ENCODE peak calls at places on chromosomes 13 and 19, in six cellular contexts. One of them, this sample, is unnamed. For H3K4me1, the result is how much of the 10 kb centered on the place peaks cover.

GRCh38 chr19:49387936-49388372 is at the start of gene KASH5:
- DNase-seq in lower lobe of right lung: peak
- DNase-seq in effector memory CD4-positive, alpha-beta T cell: peak
- DNase-seq in adrenal gland: peak
- DNase-seq in uterus: peak
- DNase-seq in upper lobe of left lung: peak
- DNase-seq in this sample: peak

GRCh38 chr13:20475927-20476691 is 49.5 kb downstream of the CRYL1 start:
- DNase-seq in lower lobe of right lung: no peak
- DNase-seq in effector memory CD4-positive, alpha-beta T cell: peak
- DNase-seq in adrenal gland: no peak
- DNase-seq in uterus: no peak
- DNase-seq in upper lobe of left lung: peak
- DNase-seq in this sample: no peak

GRCh38 chr13:98269386-98269785 is 92.3 kb upstream of the RNF113B start:
- DNase-seq in lower lobe of right lung: no peak
- DNase-seq in effector memory CD4-positive, alpha-beta T cell: no peak
- DNase-seq in adrenal gland: no peak
- DNase-seq in uterus: no peak
- DNase-seq in upper lobe of left lung: no peak
- DNase-seq in this sample: no peak

GRCh38 chr13:60111726-60112125 is 52.0 kb downstream of the DIAPH3 start:
- DNase-seq in lower lobe of right lung: no peak
- DNase-seq in effector memory CD4-positive, alpha-beta T cell: no peak
- DNase-seq in adrenal gland: no peak
- DNase-seq in uterus: no peak
- DNase-seq in upper lobe of left lung: no peak
- DNase-seq in this sample: no peak

GRCh38 chr19:1069009-1069779 is 2.2 kb downstream of the ARHGAP45 start:
- DNase-seq in lower lobe of right lung: peak
- DNase-seq in effector memory CD4-positive, alpha-beta T cell: peak
- DNase-seq in adrenal gland: peak
- DNase-seq in uterus: no peak
- DNase-seq in upper lobe of left lung: peak
- DNase-seq in this sample: peak

GRCh38 chr19:42275103-42275502 is 6.1 kb downstream of the CIC start:
- DNase-seq in lower lobe of right lung: no peak
- DNase-seq in effector memory CD4-positive, alpha-beta T cell: no peak
- DNase-seq in adrenal gland: no peak
- DNase-seq in uterus: no peak
- DNase-seq in upper lobe of left lung: no peak
- DNase-seq in this sample: no peak

GRCh38 chr13:59584902-59585670 is 578.6 kb downstream of the DIAPH3 start:
- DNase-seq in lower lobe of right lung: no peak
- DNase-seq in effector memory CD4-positive, alpha-beta T cell: no peak
- DNase-seq in adrenal gland: no peak
- DNase-seq in uterus: no peak
- DNase-seq in upper lobe of left lung: no peak
- DNase-seq in this sample: no peak

GRCh38 chr13:19058566-19058965 is 123.1 kb downstream of the TUBA3C start:
- DNase-seq in lower lobe of right lung: no peak
- DNase-seq in effector memory CD4-positive, alpha-beta T cell: no peak
- DNase-seq in adrenal gland: no peak
- DNase-seq in uterus: no peak
- DNase-seq in upper lobe of left lung: no peak
- DNase-seq in this sample: no peak

GRCh38 chr13:45441633-45442032 is 23.1 kb upstream of the COG3 start:
- DNase-seq in lower lobe of right lung: no peak
- DNase-seq in effector memory CD4-positive, alpha-beta T cell: no peak
- DNase-seq in adrenal gland: no peak
- DNase-seq in uterus: no peak
- DNase-seq in upper lobe of left lung: no peak
- DNase-seq in this sample: no peak

GRCh38 chr19:19826875-19827274 is 5.3 kb upstream of the ZNF506 start:
- DNase-seq in lower lobe of right lung: no peak
- DNase-seq in effector memory CD4-positive, alpha-beta T cell: no peak
- DNase-seq in adrenal gland: no peak
- DNase-seq in uterus: no peak
- DNase-seq in upper lobe of left lung: no peak
- DNase-seq in this sample: no peak

GRCh38 chr19:6417713-6418561 is 6.7 kb downstream of the KHSRP start:
- DNase-seq in lower lobe of right lung: no peak
- DNase-seq in effector memory CD4-positive, alpha-beta T cell: no peak
- DNase-seq in adrenal gland: peak
- DNase-seq in uterus: peak
- DNase-seq in upper lobe of left lung: no peak
- DNase-seq in this sample: no peak

GRCh38 chr19:46340051-46340659 is 6.7 kb upstream of the PPP5C start:
- DNase-seq in lower lobe of right lung: no peak
- DNase-seq in effector memory CD4-positive, alpha-beta T cell: no peak
- DNase-seq in adrenal gland: no peak
- DNase-seq in uterus: no peak
- DNase-seq in upper lobe of left lung: no peak
- DNase-seq in this sample: no peak

GRCh38 chr19:1087813-1088418 is 7.3 kb downstream of the POLR2E start:
- DNase-seq in lower lobe of right lung: peak
- DNase-seq in effector memory CD4-positive, alpha-beta T cell: peak
- DNase-seq in adrenal gland: no peak
- DNase-seq in uterus: no peak
- DNase-seq in upper lobe of left lung: peak
- DNase-seq in this sample: no peak

GRCh38 chr13:104847863-104848262 is 1687.6 kb downstream of the EFNB2 start:
- DNase-seq in lower lobe of right lung: no peak
- DNase-seq in effector memory CD4-positive, alpha-beta T cell: no peak
- DNase-seq in adrenal gland: no peak
- DNase-seq in uterus: no peak
- DNase-seq in upper lobe of left lung: no peak
- DNase-seq in this sample: no peak

GRCh38 chr13:103283451-103283820 is 217.2 kb upstream of the SLC10A2 start:
- DNase-seq in lower lobe of right lung: no peak
- DNase-seq in effector memory CD4-positive, alpha-beta T cell: no peak
- DNase-seq in adrenal gland: no peak
- DNase-seq in uterus: no peak
- DNase-seq in upper lobe of left lung: no peak
- DNase-seq in this sample: no peak

GRCh38 chr13:67001363-67001762 is 228.8 kb downstream of the PCDH9 start:
- DNase-seq in lower lobe of right lung: no peak
- DNase-seq in effector memory CD4-positive, alpha-beta T cell: no peak
- DNase-seq in adrenal gland: no peak
- DNase-seq in uterus: no peak
- DNase-seq in upper lobe of left lung: no peak
- DNase-seq in this sample: no peak

GRCh38 chr19:7529610-7530490 is 5.7 kb upstream of the PNPLA6 start:
- DNase-seq in lower lobe of right lung: no peak
- DNase-seq in effector memory CD4-positive, alpha-beta T cell: no peak
- DNase-seq in adrenal gland: no peak
- DNase-seq in uterus: no peak
- DNase-seq in upper lobe of left lung: no peak
- DNase-seq in this sample: no peak

GRCh38 chr19:49425922-49426592 is 869 bp downstream of the GFY start:
- DNase-seq in lower lobe of right lung: no peak
- DNase-seq in effector memory CD4-positive, alpha-beta T cell: no peak
- DNase-seq in adrenal gland: no peak
- DNase-seq in uterus: no peak
- DNase-seq in upper lobe of left lung: no peak
- DNase-seq in this sample: no peak

GRCh38 chr19:5342573-5343201 is 2.1 kb upstream of the PTPRS start:
- DNase-seq in lower lobe of right lung: no peak
- DNase-seq in effector memory CD4-positive, alpha-beta T cell: no peak
- DNase-seq in adrenal gland: no peak
- DNase-seq in uterus: no peak
- DNase-seq in upper lobe of left lung: no peak
- DNase-seq in this sample: no peak

GRCh38 chr19:50712833-50713232 is 6.8 kb downstream of the SHANK1 start:
- DNase-seq in lower lobe of right lung: no peak
- DNase-seq in effector memory CD4-positive, alpha-beta T cell: no peak
- DNase-seq in adrenal gland: no peak
- DNase-seq in uterus: no peak
- DNase-seq in upper lobe of left lung: no peak
- DNase-seq in this sample: no peak

GRCh38 chr13:60974296-60974695 is 441.4 kb downstream of the PCDH20 start:
- DNase-seq in lower lobe of right lung: no peak
- DNase-seq in effector memory CD4-positive, alpha-beta T cell: no peak
- DNase-seq in adrenal gland: no peak
- DNase-seq in uterus: no peak
- DNase-seq in upper lobe of left lung: no peak
- DNase-seq in this sample: no peak

GRCh38 chr13:100954430-100955361 is 280.1 kb upstream of the TMTC4 start:
- DNase-seq in lower lobe of right lung: no peak
- DNase-seq in effector memory CD4-positive, alpha-beta T cell: no peak
- DNase-seq in adrenal gland: no peak
- DNase-seq in uterus: no peak
- DNase-seq in upper lobe of left lung: no peak
- DNase-seq in this sample: no peak

DNA sequence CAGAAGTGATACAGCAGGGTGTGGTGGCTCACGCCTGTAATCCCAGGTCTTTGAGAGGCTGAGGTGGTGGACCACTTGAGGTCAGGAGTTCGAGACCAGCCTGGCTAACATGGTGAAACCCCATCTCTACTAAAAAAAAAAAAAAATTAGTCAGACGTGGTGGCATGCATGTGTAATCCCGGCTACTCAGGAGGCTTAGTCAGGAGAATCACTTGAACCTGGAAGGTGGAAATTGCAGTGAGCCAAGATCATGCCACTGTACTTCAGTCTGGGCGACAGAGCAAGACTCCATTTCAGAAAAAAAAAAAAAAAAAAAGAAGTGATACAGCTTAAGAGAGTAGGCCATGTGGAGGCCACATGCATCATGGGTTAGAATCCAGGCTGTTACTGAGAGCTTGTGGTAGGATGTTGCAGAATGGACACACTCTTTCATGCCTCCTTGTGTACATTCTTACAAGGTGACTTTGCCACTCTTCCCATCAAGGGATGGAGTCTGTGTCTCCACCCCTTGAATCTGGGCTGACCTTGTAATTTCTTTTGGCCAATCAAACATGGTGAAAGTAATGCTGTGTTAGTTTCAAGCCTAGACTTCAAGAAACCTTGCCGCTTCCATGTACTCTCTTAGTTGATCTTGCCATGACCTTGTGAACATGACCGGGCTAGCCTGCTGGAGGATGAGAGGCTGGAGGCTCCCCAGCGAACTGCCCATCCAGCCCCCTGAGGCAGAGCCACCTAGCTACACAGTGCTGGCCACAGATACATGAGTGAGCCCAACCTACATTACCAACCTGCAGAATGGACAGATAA is 12.3 kb downstream of the FAM187B start:
- DNase-seq in lower lobe of right lung: no peak
- DNase-seq in effector memory CD4-positive, alpha-beta T cell: no peak
- DNase-seq in adrenal gland: peak
- DNase-seq in uterus: no peak
- DNase-seq in upper lobe of left lung: no peak
- DNase-seq in this sample: no peak
- H3K4me1 ChIP-seq in lower lobe of right lung: half or more
- H3K4me1 ChIP-seq in effector memory CD4-positive, alpha-beta T cell: under half
- H3K4me1 ChIP-seq in adrenal gland: under half
- H3K4me1 ChIP-seq in uterus: under half
- H3K4me1 ChIP-seq in upper lobe of left lung: under half
- H3K4me1 ChIP-seq in this sample: under half

GRCh38 chr19:38714354-38714778 is 29.9 kb downstream of the CAPN12 start:
- DNase-seq in lower lobe of right lung: no peak
- DNase-seq in effector memory CD4-positive, alpha-beta T cell: no peak
- DNase-seq in adrenal gland: peak
- DNase-seq in uterus: no peak
- DNase-seq in upper lobe of left lung: no peak
- DNase-seq in this sample: no peak

GRCh38 chr19:38712161-38712748 is 32.0 kb downstream of the CAPN12 start:
- DNase-seq in lower lobe of right lung: no peak
- DNase-seq in effector memory CD4-positive, alpha-beta T cell: no peak
- DNase-seq in adrenal gland: no peak
- DNase-seq in uterus: no peak
- DNase-seq in upper lobe of left lung: no peak
- DNase-seq in this sample: no peak

GRCh38 chr19:38713227-38713649 is 31.0 kb downstream of the CAPN12 start:
- DNase-seq in lower lobe of right lung: no peak
- DNase-seq in effector memory CD4-positive, alpha-beta T cell: no peak
- DNase-seq in adrenal gland: peak
- DNase-seq in uterus: peak
- DNase-seq in upper lobe of left lung: no peak
- DNase-seq in this sample: peak

GRCh38 chr19:38715540-38715939 is 28.7 kb downstream of the CAPN12 start:
- DNase-seq in lower lobe of right lung: no peak
- DNase-seq in effector memory CD4-positive, alpha-beta T cell: no peak
- DNase-seq in adrenal gland: peak
- DNase-seq in uterus: no peak
- DNase-seq in upper lobe of left lung: no peak
- DNase-seq in this sample: no peak

DNA sequence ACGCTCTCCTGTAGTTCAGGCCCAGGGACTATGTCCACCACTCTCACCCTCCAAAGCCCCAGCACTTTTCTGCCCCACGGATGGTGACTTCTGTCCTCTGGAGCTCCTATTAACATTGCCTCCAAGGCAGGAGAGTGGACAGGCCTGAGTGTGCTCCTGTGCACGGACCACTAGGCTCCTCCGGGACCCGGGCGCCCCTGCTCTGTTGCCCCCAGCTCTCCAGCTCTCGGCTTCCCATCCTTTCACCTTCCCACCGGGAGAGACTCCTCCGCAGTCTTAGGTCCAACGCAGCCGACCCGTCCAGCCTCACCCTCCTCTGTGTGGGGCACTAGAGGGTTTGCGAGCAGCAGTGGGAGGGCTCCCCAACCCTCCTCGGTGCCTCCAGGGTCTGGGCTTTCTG is 30.4 kb downstream of the CAPN12 start:
- DNase-seq in lower lobe of right lung: no peak
- DNase-seq in effector memory CD4-positive, alpha-beta T cell: no peak
- DNase-seq in adrenal gland: no peak
- DNase-seq in uterus: no peak
- DNase-seq in upper lobe of left lung: no peak
- DNase-seq in this sample: no peak
- H3K4me1 ChIP-seq in lower lobe of right lung: under half
- H3K4me1 ChIP-seq in effector memory CD4-positive, alpha-beta T cell: under half
- H3K4me1 ChIP-seq in adrenal gland: half or more
- H3K4me1 ChIP-seq in uterus: under half
- H3K4me1 ChIP-seq in upper lobe of left lung: under half
- H3K4me1 ChIP-seq in this sample: under half

GRCh38 chr19:4059931-4060620 is 6.6 kb downstream of the ZBTB7A start:
- DNase-seq in lower lobe of right lung: peak
- DNase-seq in effector memory CD4-positive, alpha-beta T cell: peak
- DNase-seq in adrenal gland: peak
- DNase-seq in uterus: peak
- DNase-seq in upper lobe of left lung: peak
- DNase-seq in this sample: peak
- H3K4me1 ChIP-seq in lower lobe of right lung: half or more
- H3K4me1 ChIP-seq in effector memory CD4-positive, alpha-beta T cell: half or more
- H3K4me1 ChIP-seq in adrenal gland: half or more
- H3K4me1 ChIP-seq in uterus: under half
- H3K4me1 ChIP-seq in upper lobe of left lung: half or more
- H3K4me1 ChIP-seq in this sample: half or more

DNA sequence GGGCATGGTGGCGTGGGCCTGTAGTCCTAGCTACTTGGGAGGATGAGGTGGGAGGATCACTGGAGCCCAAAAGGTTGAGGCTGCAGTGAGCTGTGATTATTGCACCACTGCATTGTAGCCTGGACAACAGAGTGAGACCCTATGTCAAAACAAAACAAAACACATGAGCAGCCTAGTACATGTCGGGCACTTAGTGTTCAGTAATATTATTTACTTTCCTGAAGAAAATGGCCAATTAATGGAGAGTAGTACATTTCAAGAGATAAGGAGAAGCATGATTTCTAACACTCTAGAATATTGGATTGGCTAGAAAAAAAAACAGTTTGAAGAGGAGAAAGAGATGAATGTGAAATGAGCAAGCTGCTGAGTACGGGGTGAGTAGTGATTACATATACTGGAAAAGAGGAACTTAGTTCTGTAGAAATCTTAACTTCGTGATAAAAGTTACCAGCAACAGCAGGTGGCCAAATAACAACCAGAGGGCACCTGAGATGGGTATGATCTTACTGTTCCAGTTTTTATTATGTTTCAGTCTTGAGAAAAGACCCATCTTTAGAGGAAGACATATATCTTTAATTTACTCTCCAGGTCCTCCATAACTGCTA is 36.2 kb downstream of the SPATA13 start:
- DNase-seq in lower lobe of right lung: no peak
- DNase-seq in effector memory CD4-positive, alpha-beta T cell: no peak
- DNase-seq in adrenal gland: no peak
- DNase-seq in uterus: no peak
- DNase-seq in upper lobe of left lung: no peak
- DNase-seq in this sample: no peak
- H3K4me1 ChIP-seq in lower lobe of right lung: under half
- H3K4me1 ChIP-seq in effector memory CD4-positive, alpha-beta T cell: under half
- H3K4me1 ChIP-seq in adrenal gland: under half
- H3K4me1 ChIP-seq in uterus: under half
- H3K4me1 ChIP-seq in upper lobe of left lung: under half
- H3K4me1 ChIP-seq in this sample: under half

This sample was measured in colonic mucosa.